ENCODE peak calls at places on chromosomes 6 and 20, in ten cellular contexts. T is neural crest cell; G is CD8-positive, alpha-beta T cell; O is activated CD4-positive, alpha-beta T cell treated with anti-CD3 and anti-CD28 coated beads for 1 hour; P is AG10803; J is iris pigment epithelial cell; F is GM20000; L is naive B cell; A is posterior cingulate gyrus; I is DMS153. N is an unnamed sample.

GRCh38 chr6:45555981-45556771 is 178.4 kb upstream of the SUPT3H start:
- DNase-seq in T (no peak), G (no peak), O (no peak), P (peak; percentile 85), J (peak; percentile 40), F (no peak), L (no peak), A (no peak), I (no peak), N (no peak)

GRCh38 chr20:11080010-11080409 is 406.2 kb upstream of the JAG1 start:
- DNase-seq in T (no peak), G (no peak), O (no peak), P (no peak), J (no peak), F (no peak), L (no peak), A (no peak), I (no peak), N (no peak)

GRCh38 chr6:31734703-31735500 is 1.4 kb downstream of the CLIC1 start:
- DNase-seq in T (no peak), G (peak; percentile 45), O (peak; percentile 33), P (peak; percentile 61), J (peak; percentile 79), F (peak; percentile 86), L (peak; percentile 32), A (no peak), I (no peak), N (no peak)

GRCh38 chr6:67102743-67103142 is 1395.7 kb upstream of the EYS start:
- DNase-seq in T (no peak), G (no peak), O (no peak), P (no peak), J (peak; percentile 9), F (no peak), L (no peak), A (no peak), I (no peak), N (no peak)

GRCh38 chr6:14661188-14661587 is 543.6 kb downstream of the CD83 start:
- DNase-seq in T (no peak), G (peak; percentile 15), O (peak; percentile 28), P (no peak), J (peak; percentile 55), F (peak; percentile 29), L (peak; percentile 86), A (no peak), I (no peak), N (no peak)

GRCh38 chr6:132357120-132357519 is 44.2 kb downstream of the MOXD1 start:
- DNase-seq in T (no peak), G (no peak), O (no peak), P (peak; percentile 53), J (peak; percentile 78), F (no peak), L (no peak), A (no peak), I (no peak), N (no peak)

GRCh38 chr6:154478021-154478651 is 32.3 kb downstream of the CNKSR3 start:
- DNase-seq in T (no peak), G (no peak), O (no peak), P (no peak), J (no peak), F (no peak), L (no peak), A (peak; percentile 86), I (no peak), N (peak; percentile 16)

GRCh38 chr6:83868639-83869038 is 9.2 kb downstream of the CYB5R4 start:
- DNase-seq in T (no peak), G (no peak), O (no peak), P (peak; percentile 47), J (peak; percentile 91), F (no peak), L (no peak), A (no peak), I (no peak), N (no peak)

GRCh38 chr6:19851273-19852089 is 14.3 kb downstream of the ID4 start:
- DNase-seq in T (peak; percentile 41), G (no peak), O (no peak), P (peak; percentile 78), J (peak; percentile 83), F (peak; percentile 64), L (no peak), A (no peak), I (peak; percentile 85), N (no peak)

GRCh38 chr6:1600063-1600763 is 9.5 kb upstream of the FOXC1 start:
- DNase-seq in T (no peak), G (no peak), O (no peak), P (no peak), J (no peak), F (no peak), L (no peak), A (no peak), I (no peak), N (no peak)

N was measured in nucleus accumbens.